ENCODE peak calls at places on chromosomes 1 and 21, in five cellular contexts. P, M, C, U and K are unnamed samples.
A peak's percentile ranks its signal among the peaks of the same experiment; 100 is the strongest.

GRCh38 chr21:17467829-17468228 is 45.0 kb upstream of the CXADR start:
- DNase-seq in C (no peak), U (no peak), M (no peak), P (no peak), K (no peak)

GRCh38 chr1:200610846-200611245 is 9.7 kb downstream of the KIF14 start:
- DNase-seq in U (peak; percentile 73), C (no peak), M (no peak), P (no peak), K (no peak)

GRCh38 chr1:182149411-182149965 is 88.0 kb upstream of the ZNF648 start:
- DNase-seq in C (no peak), P (no peak), M (no peak), U (no peak), K (no peak)

GRCh38 chr1:47940779-47941178 is 56.4 kb downstream of the TRABD2B start:
- DNase-seq in U (no peak), C (no peak), P (no peak), M (no peak), K (no peak)

GRCh38 chr1:185158806-185159205 is 1.8 kb downstream of the SWT1 start:
- DNase-seq in C (no peak), U (no peak), P (no peak), M (no peak), K (no peak)

GRCh38 chr1:164565356-164565755 is 6.4 kb downstream of the PBX1 start:
- DNase-seq in P (no peak), U (no peak), M (no peak), C (no peak), K (no peak)

GRCh38 chr1:201009967-201010645 is 13.4 kb downstream of the KIF21B start:
- DNase-seq in U (peak; percentile 39), P (no peak), C (no peak), M (no peak), K (no peak)

GRCh38 chr1:85940621-85941306 is 215.8 kb downstream of the COL24A1 start:
- DNase-seq in P (no peak), C (no peak), M (no peak), U (no peak), K (no peak)

GRCh38 chr1:4053774-4054173 is 153.7 kb upstream of the C1orf174 start:
- DNase-seq in C (no peak), M (no peak), U (no peak), P (no peak), K (no peak)

GRCh38 chr21:28770867-28771661 is 221.6 kb downstream of the LTN1 start:
- DNase-seq in P (no peak), C (no peak), M (no peak), U (no peak), K (no peak)

GRCh38 chr1:170695955-170696590 is 32.1 kb downstream of the PRRX1 start:
- DNase-seq in C (no peak), U (no peak), P (no peak), M (no peak), K (no peak)

GRCh38 chr1:101309334-101310221 is 72.8 kb downstream of the S1PR1 start:
- DNase-seq in C (peak; percentile 57), P (no peak), U (peak; percentile 35), M (peak; percentile 18), K (peak; percentile 59)

GRCh38 chr1:221840511-221841243 is 98.8 kb upstream of the DUSP10 start:
- DNase-seq in M (no peak), C (no peak), P (no peak), U (no peak), K (no peak)

GRCh38 chr1:17919525-17920439 is 164.6 kb downstream of the ACTL8 start:
- DNase-seq in C (peak; percentile 46), M (no peak), P (no peak), U (peak; percentile 69), K (no peak)

GRCh38 chr1:59730302-59730701 is 84.4 kb upstream of the HOOK1 start:
- DNase-seq in P (no peak), C (peak; percentile 28), M (no peak), U (no peak), K (no peak)

GRCh38 chr21:28793043-28793442 is 199.6 kb downstream of the LTN1 start:
- DNase-seq in P (no peak), U (peak; percentile 14), C (peak; percentile 49), M (no peak), K (no peak)

GRCh38 chr1:144551107-144551542 is 41.6 kb upstream of the PPIAL4F start:
- DNase-seq in C (no peak), U (no peak), P (no peak), M (no peak), K (no peak)

GRCh38 chr1:58596631-58597052 is 19.6 kb upstream of the TACSTD2 start:
- DNase-seq in U (no peak), M (no peak), P (no peak), C (no peak), K (no peak)

GRCh38 chr1:201937624-201938212 is 8.6 kb downstream of the LMOD1 start:
- DNase-seq in M (no peak), P (no peak), U (no peak), C (peak; percentile 49), K (no peak)